ENCODE peak calls at places on chromosomes 2 and 18, in ten cellular contexts. One of them, this sample, is unnamed.

GRCh38 chr2:203209538-203209937 is 29.3 kb upstream of the CYP20A1 start:
- DNase-seq in left ventricle myocardium inferior: no peak
- DNase-seq in T-helper 9 cell: no peak
- DNase-seq in B cell: no peak
- DNase-seq in neural progenitor cell: no peak
- DNase-seq in activated CD8-positive, alpha-beta memory T cell treated with anti-CD3 and anti-CD28 coated beads for 4 hours: no peak
- DNase-seq in A172: no peak
- DNase-seq in T follicular helper cell: no peak
- DNase-seq in GM04503: no peak
- DNase-seq in uterus: no peak
- DNase-seq in this sample: no peak

GRCh38 chr2:234278556-234279286 is 218.2 kb downstream of the ARL4C start:
- DNase-seq in neural progenitor cell: no peak
- DNase-seq in GM04503: no peak
- DNase-seq in left ventricle myocardium inferior: no peak
- DNase-seq in A172: no peak
- DNase-seq in uterus: no peak
- DNase-seq in B cell: no peak
- DNase-seq in T follicular helper cell: no peak
- DNase-seq in T-helper 9 cell: no peak
- DNase-seq in activated CD8-positive, alpha-beta memory T cell treated with anti-CD3 and anti-CD28 coated beads for 4 hours: no peak
- DNase-seq in this sample: no peak

GRCh38 chr18:24656571-24656971 is 196.1 kb downstream of the HRH4 start:
- DNase-seq in uterus: no peak
- DNase-seq in A172: peak
- DNase-seq in T follicular helper cell: no peak
- DNase-seq in GM04503: peak
- DNase-seq in left ventricle myocardium inferior: no peak
- DNase-seq in B cell: no peak
- DNase-seq in T-helper 9 cell: no peak
- DNase-seq in activated CD8-positive, alpha-beta memory T cell treated with anti-CD3 and anti-CD28 coated beads for 4 hours: no peak
- DNase-seq in neural progenitor cell: no peak
- DNase-seq in this sample: no peak

GRCh38 chr2:233226511-233227031 is 24.9 kb upstream of the ATG16L1 start:
- DNase-seq in T-helper 9 cell: no peak
- DNase-seq in activated CD8-positive, alpha-beta memory T cell treated with anti-CD3 and anti-CD28 coated beads for 4 hours: no peak
- DNase-seq in uterus: no peak
- DNase-seq in left ventricle myocardium inferior: no peak
- DNase-seq in GM04503: no peak
- DNase-seq in A172: no peak
- DNase-seq in T follicular helper cell: no peak
- DNase-seq in B cell: no peak
- DNase-seq in neural progenitor cell: no peak
- DNase-seq in this sample: no peak

GRCh38 chr18:37946324-37946723 is 380.7 kb upstream of the CELF4 start:
- DNase-seq in activated CD8-positive, alpha-beta memory T cell treated with anti-CD3 and anti-CD28 coated beads for 4 hours: no peak
- DNase-seq in B cell: no peak
- DNase-seq in A172: no peak
- DNase-seq in neural progenitor cell: no peak
- DNase-seq in T-helper 9 cell: no peak
- DNase-seq in left ventricle myocardium inferior: no peak
- DNase-seq in uterus: no peak
- DNase-seq in GM04503: no peak
- DNase-seq in T follicular helper cell: no peak
- DNase-seq in this sample: no peak

GRCh38 chr2:163266772-163267171 is 428.2 kb upstream of the KCNH7 start:
- DNase-seq in B cell: no peak
- DNase-seq in GM04503: peak
- DNase-seq in neural progenitor cell: no peak
- DNase-seq in uterus: no peak
- DNase-seq in left ventricle myocardium inferior: no peak
- DNase-seq in T follicular helper cell: no peak
- DNase-seq in T-helper 9 cell: no peak
- DNase-seq in activated CD8-positive, alpha-beta memory T cell treated with anti-CD3 and anti-CD28 coated beads for 4 hours: no peak
- DNase-seq in A172: peak
- DNase-seq in this sample: no peak

GRCh38 chr18:31100598-31101147 is 1.5 kb downstream of the DSC2 start:
- DNase-seq in T follicular helper cell: no peak
- DNase-seq in left ventricle myocardium inferior: no peak
- DNase-seq in T-helper 9 cell: no peak
- DNase-seq in neural progenitor cell: peak
- DNase-seq in uterus: no peak
- DNase-seq in GM04503: no peak
- DNase-seq in B cell: no peak
- DNase-seq in A172: no peak
- DNase-seq in activated CD8-positive, alpha-beta memory T cell treated with anti-CD3 and anti-CD28 coated beads for 4 hours: no peak
- DNase-seq in this sample: no peak

GRCh38 chr2:239596298-239596697 is 195.5 kb upstream of the HDAC4 start:
- DNase-seq in activated CD8-positive, alpha-beta memory T cell treated with anti-CD3 and anti-CD28 coated beads for 4 hours: no peak
- DNase-seq in T follicular helper cell: no peak
- DNase-seq in left ventricle myocardium inferior: no peak
- DNase-seq in uterus: peak
- DNase-seq in GM04503: no peak
- DNase-seq in A172: no peak
- DNase-seq in B cell: no peak
- DNase-seq in T-helper 9 cell: no peak
- DNase-seq in neural progenitor cell: peak
- DNase-seq in this sample: peak

GRCh38 chr2:238989484-238989883 is 141.6 kb downstream of the TWIST2 start:
- DNase-seq in A172: no peak
- DNase-seq in T follicular helper cell: no peak
- DNase-seq in neural progenitor cell: no peak
- DNase-seq in uterus: no peak
- DNase-seq in left ventricle myocardium inferior: no peak
- DNase-seq in GM04503: no peak
- DNase-seq in B cell: no peak
- DNase-seq in T-helper 9 cell: no peak
- DNase-seq in activated CD8-positive, alpha-beta memory T cell treated with anti-CD3 and anti-CD28 coated beads for 4 hours: no peak
- DNase-seq in this sample: no peak

GRCh38 chr18:79944746-79945117 is 6.7 kb downstream of the SLC66A2 start:
- DNase-seq in activated CD8-positive, alpha-beta memory T cell treated with anti-CD3 and anti-CD28 coated beads for 4 hours: no peak
- DNase-seq in uterus: no peak
- DNase-seq in T follicular helper cell: no peak
- DNase-seq in T-helper 9 cell: no peak
- DNase-seq in GM04503: no peak
- DNase-seq in neural progenitor cell: no peak
- DNase-seq in left ventricle myocardium inferior: no peak
- DNase-seq in A172: no peak
- DNase-seq in B cell: no peak
- DNase-seq in this sample: no peak

GRCh38 chr18:23259701-23260661 is 124.7 kb downstream of the CABLES1 start:
- DNase-seq in B cell: peak
- DNase-seq in neural progenitor cell: peak
- DNase-seq in left ventricle myocardium inferior: peak
- DNase-seq in T-helper 9 cell: no peak
- DNase-seq in activated CD8-positive, alpha-beta memory T cell treated with anti-CD3 and anti-CD28 coated beads for 4 hours: no peak
- DNase-seq in GM04503: peak
- DNase-seq in A172: peak
- DNase-seq in uterus: peak
- DNase-seq in T follicular helper cell: no peak
- DNase-seq in this sample: no peak

GRCh38 chr2:15749460-15750432 is 158.1 kb downstream of the DDX1 start:
- DNase-seq in uterus: no peak
- DNase-seq in activated CD8-positive, alpha-beta memory T cell treated with anti-CD3 and anti-CD28 coated beads for 4 hours: no peak
- DNase-seq in GM04503: no peak
- DNase-seq in T follicular helper cell: no peak
- DNase-seq in A172: no peak
- DNase-seq in neural progenitor cell: no peak
- DNase-seq in B cell: no peak
- DNase-seq in T-helper 9 cell: no peak
- DNase-seq in left ventricle myocardium inferior: no peak
- DNase-seq in this sample: no peak

GRCh38 chr2:9179572-9180201 is 26.9 kb upstream of the ASAP2 start:
- DNase-seq in activated CD8-positive, alpha-beta memory T cell treated with anti-CD3 and anti-CD28 coated beads for 4 hours: no peak
- DNase-seq in uterus: peak
- DNase-seq in T-helper 9 cell: no peak
- DNase-seq in A172: peak
- DNase-seq in B cell: no peak
- DNase-seq in GM04503: peak
- DNase-seq in T follicular helper cell: no peak
- DNase-seq in left ventricle myocardium inferior: peak
- DNase-seq in neural progenitor cell: no peak
- DNase-seq in this sample: no peak

GRCh38 chr2:220394433-220394832 is 767.0 kb downstream of the SLC4A3 start:
- DNase-seq in activated CD8-positive, alpha-beta memory T cell treated with anti-CD3 and anti-CD28 coated beads for 4 hours: no peak
- DNase-seq in GM04503: no peak
- DNase-seq in A172: peak
- DNase-seq in B cell: no peak
- DNase-seq in neural progenitor cell: no peak
- DNase-seq in left ventricle myocardium inferior: peak
- DNase-seq in uterus: peak
- DNase-seq in T-helper 9 cell: no peak
- DNase-seq in T follicular helper cell: no peak
- DNase-seq in this sample: no peak

GRCh38 chr18:21682276-21683051 is 22.1 kb downstream of the ABHD3 start:
- DNase-seq in T follicular helper cell: no peak
- DNase-seq in activated CD8-positive, alpha-beta memory T cell treated with anti-CD3 and anti-CD28 coated beads for 4 hours: no peak
- DNase-seq in B cell: peak
- DNase-seq in uterus: no peak
- DNase-seq in neural progenitor cell: peak
- DNase-seq in GM04503: peak
- DNase-seq in T-helper 9 cell: no peak
- DNase-seq in A172: no peak
- DNase-seq in left ventricle myocardium inferior: no peak
- DNase-seq in this sample: no peak

GRCh38 chr2:239814136-239814916 is 210.8 kb downstream of the NDUFA10 start:
- DNase-seq in activated CD8-positive, alpha-beta memory T cell treated with anti-CD3 and anti-CD28 coated beads for 4 hours: no peak
- DNase-seq in T-helper 9 cell: no peak
- DNase-seq in B cell: no peak
- DNase-seq in T follicular helper cell: no peak
- DNase-seq in A172: no peak
- DNase-seq in uterus: peak
- DNase-seq in neural progenitor cell: no peak
- DNase-seq in left ventricle myocardium inferior: peak
- DNase-seq in GM04503: no peak
- DNase-seq in this sample: no peak

GRCh38 chr2:24359701-24360049 is 661 bp downstream of the ITSN2 start:
- DNase-seq in B cell: no peak
- DNase-seq in A172: peak
- DNase-seq in T follicular helper cell: peak
- DNase-seq in activated CD8-positive, alpha-beta memory T cell treated with anti-CD3 and anti-CD28 coated beads for 4 hours: no peak
- DNase-seq in uterus: peak
- DNase-seq in GM04503: no peak
- DNase-seq in neural progenitor cell: no peak
- DNase-seq in left ventricle myocardium inferior: peak
- DNase-seq in T-helper 9 cell: peak
- DNase-seq in this sample: peak

GRCh38 chr2:71711470-71711857 is 258.1 kb downstream of the DYSF start:
- DNase-seq in B cell: peak
- DNase-seq in left ventricle myocardium inferior: no peak
- DNase-seq in T follicular helper cell: no peak
- DNase-seq in uterus: no peak
- DNase-seq in neural progenitor cell: no peak
- DNase-seq in T-helper 9 cell: no peak
- DNase-seq in GM04503: peak
- DNase-seq in activated CD8-positive, alpha-beta memory T cell treated with anti-CD3 and anti-CD28 coated beads for 4 hours: no peak
- DNase-seq in A172: peak
- DNase-seq in this sample: no peak

GRCh38 chr2:234733093-234733489 is 218.7 kb upstream of the SH3BP4 start:
- DNase-seq in neural progenitor cell: no peak
- DNase-seq in B cell: no peak
- DNase-seq in activated CD8-positive, alpha-beta memory T cell treated with anti-CD3 and anti-CD28 coated beads for 4 hours: no peak
- DNase-seq in uterus: no peak
- DNase-seq in T-helper 9 cell: no peak
- DNase-seq in left ventricle myocardium inferior: no peak
- DNase-seq in A172: no peak
- DNase-seq in T follicular helper cell: no peak
- DNase-seq in GM04503: no peak
- DNase-seq in this sample: no peak

GRCh38 chr2:231642631-231643493 is 50.2 kb downstream of the TEX44 start:
- DNase-seq in neural progenitor cell: no peak
- DNase-seq in T follicular helper cell: no peak
- DNase-seq in A172: peak
- DNase-seq in activated CD8-positive, alpha-beta memory T cell treated with anti-CD3 and anti-CD28 coated beads for 4 hours: peak
- DNase-seq in uterus: peak
- DNase-seq in left ventricle myocardium inferior: peak
- DNase-seq in T-helper 9 cell: peak
- DNase-seq in GM04503: peak
- DNase-seq in B cell: peak
- DNase-seq in this sample: no peak

GRCh38 chr18:8988262-8988871 is 114.1 kb upstream of the NDUFV2 start:
- DNase-seq in A172: peak
- DNase-seq in T-helper 9 cell: peak
- DNase-seq in GM04503: no peak
- DNase-seq in neural progenitor cell: peak
- DNase-seq in activated CD8-positive, alpha-beta memory T cell treated with anti-CD3 and anti-CD28 coated beads for 4 hours: peak
- DNase-seq in B cell: peak
- DNase-seq in uterus: peak
- DNase-seq in left ventricle myocardium inferior: peak
- DNase-seq in T follicular helper cell: peak
- DNase-seq in this sample: peak

GRCh38 chr18:6088432-6088831 is 193.1 kb upstream of the TMEM200C start:
- DNase-seq in B cell: no peak
- DNase-seq in activated CD8-positive, alpha-beta memory T cell treated with anti-CD3 and anti-CD28 coated beads for 4 hours: no peak
- DNase-seq in neural progenitor cell: no peak
- DNase-seq in A172: no peak
- DNase-seq in left ventricle myocardium inferior: no peak
- DNase-seq in GM04503: no peak
- DNase-seq in uterus: no peak
- DNase-seq in T follicular helper cell: no peak
- DNase-seq in T-helper 9 cell: no peak
- DNase-seq in this sample: no peak

GRCh38 chr18:78837766-78838165 is 141.9 kb upstream of the SALL3 start:
- DNase-seq in T-helper 9 cell: no peak
- DNase-seq in left ventricle myocardium inferior: no peak
- DNase-seq in activated CD8-positive, alpha-beta memory T cell treated with anti-CD3 and anti-CD28 coated beads for 4 hours: no peak
- DNase-seq in GM04503: no peak
- DNase-seq in uterus: no peak
- DNase-seq in neural progenitor cell: no peak
- DNase-seq in T follicular helper cell: no peak
- DNase-seq in B cell: no peak
- DNase-seq in A172: no peak
- DNase-seq in this sample: no peak

GRCh38 chr2:142321706-142322280 is 191.0 kb upstream of the LRP1B start:
- DNase-seq in A172: peak
- DNase-seq in uterus: no peak
- DNase-seq in B cell: no peak
- DNase-seq in activated CD8-positive, alpha-beta memory T cell treated with anti-CD3 and anti-CD28 coated beads for 4 hours: no peak
- DNase-seq in T follicular helper cell: no peak
- DNase-seq in neural progenitor cell: no peak
- DNase-seq in T-helper 9 cell: no peak
- DNase-seq in left ventricle myocardium inferior: no peak
- DNase-seq in GM04503: no peak
- DNase-seq in this sample: no peak

GRCh38 chr2:11532434-11533055 is 1.3 kb upstream of the GREB1 start:
- DNase-seq in A172: peak
- DNase-seq in GM04503: no peak
- DNase-seq in T follicular helper cell: no peak
- DNase-seq in left ventricle myocardium inferior: no peak
- DNase-seq in neural progenitor cell: no peak
- DNase-seq in T-helper 9 cell: no peak
- DNase-seq in uterus: peak
- DNase-seq in activated CD8-positive, alpha-beta memory T cell treated with anti-CD3 and anti-CD28 coated beads for 4 hours: no peak
- DNase-seq in B cell: no peak
- DNase-seq in this sample: no peak